ENCODE peak calls at places on chromosomes 1 and 21, in five cellular contexts. I is HEK293T, R is K562, A is GM12878, F is HepG2. D is an unnamed sample.

GRCh38 chr1:150322310-150322709 is 977 bp downstream of the PRPF3 start:
- DNase-seq in I (no peak), R (no peak), A (no peak), F (peak), D (no peak)

GRCh38 chr21:33228455-33228854 is 1.3 kb upstream of the IFNAR2 start:
- DNase-seq in I (no peak), R (no peak), A (no peak), F (no peak), D (no peak)

GRCh38 chr1:65393345-65393744 is 27.1 kb upstream of the LEPR start:
- DNase-seq in I (no peak), R (peak), A (peak), F (no peak), D (no peak)

GRCh38 chr1:205936846-205937707 is 6.2 kb downstream of the SLC26A9 start:
- DNase-seq in I (no peak), R (no peak), A (no peak), F (peak), D (no peak)

GRCh38 chr1:109901508-109902145 is 9.0 kb upstream of the CSF1 start:
- DNase-seq in I (peak), R (peak), A (no peak), F (peak), D (no peak)

GRCh38 chr1:217948741-217949140 is 317.6 kb downstream of the SPATA17 start:
- DNase-seq in I (no peak), R (no peak), A (no peak), F (no peak), D (no peak)

GRCh38 chr1:227845115-227845389 is 29.6 kb downstream of the PRSS38 start:
- DNase-seq in I (no peak), R (no peak), A (no peak), F (no peak), D (no peak)

GRCh38 chr21:17542371-17542992 is 29.6 kb downstream of the CXADR start:
- DNase-seq in I (no peak), R (no peak), A (no peak), F (peak), D (peak)

GRCh38 chr1:185315364-185316108 is 1.5 kb downstream of the IVNS1ABP start:
- DNase-seq in I (no peak), R (peak), A (peak), F (peak), D (no peak)

GRCh38 chr1:172719694-172720138 is 60.8 kb downstream of the FASLG start:
- DNase-seq in I (peak), R (peak), A (no peak), F (peak), D (peak)

GRCh38 chr1:44318097-44319088 is 36.7 kb downstream of the ERI3 start:
- DNase-seq in I (peak), R (peak), A (no peak), F (peak), D (peak)

GRCh38 chr21:37783016-37783415 is 133.2 kb downstream of the KCNJ6 start:
- DNase-seq in I (no peak), R (no peak), A (no peak), F (no peak), D (no peak)

GRCh38 chr1:110112656-110113055 is 413 bp downstream of the UBL4B start:
- DNase-seq in I (no peak), R (no peak), A (no peak), F (no peak), D (no peak)

GRCh38 chr1:213340593-213340992 is 289.6 kb downstream of the RPS6KC1 start:
- DNase-seq in I (no peak), R (no peak), A (no peak), F (peak), D (no peak)

GRCh38 chr1:48026275-48026674 is 29.1 kb upstream of the TRABD2B start:
- DNase-seq in I (no peak), R (no peak), A (no peak), F (no peak), D (no peak)

GRCh38 chr1:6259491-6260362 is 1.2 kb downstream of the GPR153 start:
- DNase-seq in I (peak), R (peak), A (no peak), F (peak), D (peak)

GRCh38 chr1:6414443-6414844 is 5.3 kb downstream of the HES2 start:
- DNase-seq in I (peak), R (peak), A (peak), F (peak), D (peak)

GRCh38 chr1:221735976-221736375 is 5.9 kb downstream of the DUSP10 start:
- DNase-seq in I (no peak), R (no peak), A (no peak), F (no peak), D (no peak)

GRCh38 chr21:38770660-38771059 is 35.1 kb upstream of the ETS2 start:
- DNase-seq in I (no peak), R (no peak), A (no peak), F (no peak), D (no peak)

GRCh38 chr21:17441370-17441769 is 71.5 kb upstream of the CXADR start:
- DNase-seq in I (no peak), R (no peak), A (no peak), F (peak), D (no peak)

GRCh38 chr21:34983680-34984086 is 65.4 kb downstream of the RUNX1 start:
- DNase-seq in I (no peak), R (peak), A (no peak), F (no peak), D (no peak)

GRCh38 chr1:22263359-22263758 is 120.5 kb upstream of the WNT4 start:
- DNase-seq in I (no peak), R (no peak), A (no peak), F (no peak), D (no peak)

DNA sequence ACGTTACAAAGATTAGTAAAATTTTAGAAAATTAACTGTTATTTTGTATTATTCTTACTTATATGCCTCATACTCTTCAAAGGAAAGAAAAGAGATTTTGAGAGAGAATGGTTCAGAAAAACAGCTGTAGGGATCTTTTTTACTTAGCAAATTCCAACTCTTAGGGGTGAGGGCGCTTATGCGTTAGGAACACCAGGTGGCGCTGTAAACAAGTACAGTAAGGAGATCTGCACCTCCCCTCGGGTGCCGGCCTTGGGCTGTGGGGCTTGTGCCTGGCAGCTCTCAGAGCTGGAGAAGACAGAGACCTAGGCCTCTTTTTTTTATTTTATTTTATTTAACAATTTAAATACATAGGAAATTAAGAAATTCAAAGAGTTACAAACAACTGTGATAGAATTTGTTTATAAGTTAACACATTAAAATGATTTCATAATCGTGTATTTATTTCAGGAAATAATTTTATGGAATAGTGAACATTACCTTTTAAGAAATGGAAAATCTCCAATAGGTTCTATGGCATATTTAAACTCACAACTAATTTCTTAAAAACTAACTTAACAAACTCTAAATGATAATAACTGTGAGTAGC is 32.6 kb downstream of the UTP25 start:
- DNase-seq in I (peak), R (peak), A (no peak), F (peak), D (peak)
- TF ChIP-seq FOXM1 in I (no peak), R (no peak), A (no peak), F (no peak), D (peak)

DNA sequence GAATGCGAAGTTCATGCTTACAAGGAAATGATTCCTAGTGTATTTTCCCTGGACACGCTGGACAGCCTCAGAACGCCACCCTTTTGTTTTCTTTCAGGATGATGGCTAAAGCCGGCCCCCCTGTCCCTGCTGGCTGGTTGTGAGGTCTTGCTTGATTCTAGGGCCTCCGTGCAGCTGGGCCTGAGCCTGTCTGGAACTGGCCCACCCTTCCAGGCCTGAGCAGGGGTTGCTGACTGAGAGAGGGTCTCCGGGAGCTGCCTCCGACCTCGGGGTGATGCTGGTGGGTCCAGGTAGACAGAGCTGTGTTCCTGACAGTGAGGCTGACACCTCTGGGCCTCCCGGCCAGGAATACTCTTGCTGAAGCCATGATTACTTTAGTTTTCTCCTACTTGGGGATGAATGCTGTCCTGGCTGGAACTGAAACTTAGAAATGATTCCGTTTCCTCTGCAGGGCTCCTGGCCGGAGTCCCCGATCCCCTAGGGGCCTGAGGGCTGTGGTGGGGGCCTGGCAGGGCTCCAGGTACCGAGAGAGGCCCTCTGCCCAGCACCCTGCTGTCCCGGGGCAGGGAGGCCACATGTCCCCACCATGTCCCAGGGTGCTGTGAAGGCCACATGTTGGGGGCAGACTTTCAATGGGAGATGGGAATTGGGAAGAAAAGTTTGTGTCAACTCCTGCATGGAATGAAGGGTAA is 38.0 kb downstream of the MORN1 start:
- DNase-seq in I (no peak), R (no peak), A (no peak), F (no peak), D (no peak)
- TF ChIP-seq FOXM1 in I (no peak), R (no peak), A (no peak), F (no peak), D (no peak)

DNA sequence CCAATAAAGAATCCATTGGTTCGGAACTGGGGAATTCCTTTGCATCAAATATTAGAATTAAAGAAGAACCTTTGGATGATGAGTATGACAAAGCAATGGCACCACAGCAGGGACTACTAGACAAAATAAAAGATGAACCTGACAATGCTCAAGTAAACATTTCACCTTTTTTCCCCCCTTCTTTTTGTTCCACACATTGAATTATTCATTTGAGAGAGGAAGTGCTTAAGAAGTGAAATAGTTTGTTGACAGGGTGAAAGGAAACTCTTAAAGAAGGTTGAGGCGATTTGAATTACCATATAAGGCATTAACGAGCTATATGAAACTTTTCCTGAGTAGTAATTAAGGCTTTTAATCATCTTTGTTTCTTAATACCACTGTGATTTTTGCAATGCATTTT is 93.1 kb downstream of the ZMYM4 start:
- DNase-seq in I (no peak), R (no peak), A (no peak), F (no peak), D (no peak)
- TF ChIP-seq FOXM1 in I (no peak), R (no peak), A (no peak), F (no peak), D (no peak)

GRCh38 chr1:20887269-20887668 is 100.2 kb upstream of the HP1BP3 start:
- DNase-seq in I (no peak), R (no peak), A (no peak), F (no peak), D (no peak)

GRCh38 chr1:20882837-20883236 is 95.7 kb upstream of the HP1BP3 start:
- DNase-seq in I (no peak), R (no peak), A (no peak), F (no peak), D (no peak)

GRCh38 chr1:20883766-20884165 is 96.7 kb upstream of the HP1BP3 start:
- DNase-seq in I (no peak), R (no peak), A (no peak), F (no peak), D (no peak)

GRCh38 chr1:20885121-20885520 is 98.0 kb upstream of the HP1BP3 start:
- DNase-seq in I (no peak), R (no peak), A (no peak), F (no peak), D (no peak)

DNA sequence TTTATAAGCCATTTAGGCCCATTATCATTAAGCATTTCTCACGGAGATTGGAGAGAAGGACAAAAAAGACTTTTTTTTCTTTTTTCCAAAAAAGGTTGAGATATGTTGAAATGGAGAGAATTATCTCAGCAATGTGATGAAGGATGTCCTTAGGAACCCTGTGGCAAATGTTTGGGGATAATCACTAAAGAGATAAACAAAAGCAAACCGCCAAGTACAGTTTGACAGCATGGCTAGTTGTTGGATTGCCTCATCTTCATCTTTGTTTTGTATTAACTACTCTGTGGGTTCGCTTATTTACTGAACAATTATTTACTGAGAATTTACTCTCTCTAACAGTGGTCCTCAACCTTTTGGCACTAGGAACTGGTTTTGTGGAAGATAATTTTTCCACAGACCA is 97.4 kb upstream of the HP1BP3 start:
- DNase-seq in I (no peak), R (no peak), A (no peak), F (no peak), D (no peak)
- TF ChIP-seq FOXM1 in I (no peak), R (no peak), A (no peak), F (no peak), D (no peak)

DNA sequence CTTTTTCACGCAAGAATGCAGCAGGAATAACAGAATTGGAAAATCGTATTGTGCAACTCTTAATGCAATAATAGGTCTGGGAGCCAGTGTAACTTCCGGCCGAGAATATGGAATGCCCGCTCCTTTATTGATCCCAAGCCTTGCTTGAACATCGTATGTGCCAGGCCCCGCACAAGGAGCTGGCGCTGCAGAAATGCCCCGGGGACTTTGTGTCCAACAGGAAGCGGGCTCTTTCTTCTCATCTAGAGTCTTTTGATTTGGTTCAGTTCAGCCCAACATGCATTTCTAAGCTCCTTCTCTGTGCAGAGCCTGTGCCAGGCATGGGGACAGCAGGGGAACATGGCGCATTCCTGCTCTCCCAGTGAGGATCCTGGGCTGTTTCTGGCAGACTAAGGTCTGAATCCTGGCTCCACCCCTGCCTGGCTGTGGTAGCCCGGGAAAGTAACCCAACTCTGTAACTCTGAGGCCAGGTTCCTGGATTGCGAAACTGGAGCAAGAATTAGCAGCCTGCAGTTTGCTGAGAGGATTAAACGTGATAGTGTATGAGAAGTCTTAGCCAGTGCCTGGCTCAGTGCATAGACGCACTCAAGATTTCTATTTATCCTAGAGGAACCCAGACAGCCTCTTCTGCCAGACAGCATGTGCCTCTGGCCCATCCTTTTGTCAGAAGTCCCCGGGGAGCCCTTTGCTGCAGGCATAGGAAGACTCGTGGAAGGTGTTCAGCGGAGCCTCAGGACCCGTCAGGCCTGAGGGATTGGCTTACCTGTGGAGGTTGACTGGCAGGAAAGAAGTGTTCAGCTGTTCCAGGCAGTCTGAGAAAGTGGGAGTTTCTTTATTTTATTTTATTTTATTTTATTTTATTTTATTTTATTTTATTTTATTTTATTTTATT is 994 bp upstream of the CDCP2 start:
- DNase-seq in I (peak), R (no peak), A (no peak), F (peak), D (no peak)
- TF ChIP-seq FOXM1 in I (no peak), R (no peak), A (no peak), F (no peak), D (no peak)

GRCh38 chr1:201906336-201906735 is 17.6 kb downstream of the SHISA4 start:
- DNase-seq in I (no peak), R (no peak), A (no peak), F (no peak), D (no peak)
- TF ChIP-seq FOXM1 in I (no peak), R (no peak), A (no peak), F (no peak), D (no peak)

GRCh38 chr1:169929210-169929526 is 35.5 kb upstream of the SCYL3 start:
- DNase-seq in I (no peak), R (no peak), A (no peak), F (no peak), D (no peak)

GRCh38 chr1:169924829-169925228 is 31.1 kb upstream of the SCYL3 start:
- DNase-seq in I (no peak), R (no peak), A (no peak), F (no peak), D (no peak)

GRCh38 chr1:169924063-169924462 is 30.4 kb upstream of the SCYL3 start:
- DNase-seq in I (no peak), R (no peak), A (no peak), F (no peak), D (no peak)

GRCh38 chr1:169928438-169929209 is 34.9 kb upstream of the SCYL3 start:
- DNase-seq in I (peak), R (peak), A (no peak), F (peak), D (peak)

DNA sequence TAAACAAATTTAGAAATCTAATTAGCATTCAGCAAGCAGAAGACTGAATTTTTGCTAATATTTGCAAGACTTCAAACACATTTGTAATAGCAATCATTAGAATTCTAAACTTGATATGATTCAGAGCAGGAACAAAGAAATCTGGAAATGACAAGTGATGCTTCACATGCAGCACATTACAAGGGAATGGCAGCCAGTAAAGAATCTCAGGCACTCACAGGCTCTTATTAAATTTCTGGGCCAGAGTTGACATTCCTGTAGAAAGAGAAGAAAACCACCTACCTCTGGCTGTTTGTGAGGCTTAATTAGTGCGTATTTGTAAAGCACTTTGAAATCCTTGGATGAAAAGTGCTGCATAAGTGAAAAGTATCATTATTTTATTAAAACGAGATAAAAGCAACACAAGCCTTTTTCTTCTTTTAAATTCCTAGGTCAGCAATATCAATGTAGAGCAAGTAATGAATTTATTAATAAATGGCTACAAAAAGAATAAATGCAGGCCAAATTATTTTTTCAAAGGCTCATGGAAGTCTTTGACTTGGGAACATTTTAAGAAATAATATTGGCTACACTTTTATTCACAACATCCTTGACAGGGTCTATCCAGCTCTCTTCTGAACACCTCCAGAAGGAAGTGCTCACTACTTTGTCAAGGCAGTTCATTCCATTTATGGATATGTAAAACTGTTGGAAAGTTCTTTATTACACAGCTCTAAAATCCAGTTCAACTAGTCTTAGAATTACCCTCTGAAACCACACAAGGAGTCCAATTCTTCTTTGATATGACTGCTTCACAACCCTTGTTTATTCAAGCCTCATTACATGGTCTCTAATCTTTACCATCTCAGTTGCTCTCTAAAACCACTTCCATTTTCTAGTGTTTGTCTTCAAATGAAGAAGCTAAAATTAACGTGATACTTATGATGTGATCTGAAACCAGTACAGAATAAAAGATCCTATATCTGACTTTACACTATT is 32.1 kb upstream of the SCYL3 start:
- DNase-seq in I (no peak), R (no peak), A (peak), F (no peak), D (no peak)
- TF ChIP-seq FOXM1 in I (no peak), R (no peak), A (no peak), F (no peak), D (no peak)

GRCh38 chr21:45590726-45591618 is 48.7 kb upstream of the SLC19A1 start:
- DNase-seq in I (no peak), R (peak), A (peak), F (no peak), D (no peak)
- TF ChIP-seq FOXM1 in I (no peak), R (no peak), A (no peak), F (no peak), D (no peak)

DNA sequence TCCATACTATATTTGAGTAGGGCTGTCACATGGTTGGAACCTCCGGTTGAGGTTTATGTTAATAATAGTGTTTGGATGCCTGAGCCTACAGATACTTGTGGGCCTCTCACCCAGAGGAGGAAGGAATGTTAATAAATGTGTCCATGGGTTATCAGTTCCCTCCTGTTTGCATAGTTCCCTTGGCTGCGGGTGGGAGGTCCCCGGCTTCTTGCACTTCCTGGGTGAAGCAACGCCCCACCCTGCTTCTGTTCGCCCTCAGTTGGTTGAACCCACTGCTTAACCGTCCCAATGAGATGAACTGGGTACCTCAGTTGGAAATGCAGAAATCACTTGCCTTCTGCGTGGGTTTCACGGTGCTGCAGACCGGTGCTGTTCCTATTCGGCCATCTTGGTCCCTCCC is 23.6 kb upstream of the GBP1 start:
- DNase-seq in I (no peak), R (peak), A (no peak), F (peak), D (no peak)
- TF ChIP-seq FOXM1 in I (no peak), R (no peak), A (no peak), F (no peak), D (no peak)

D was measured in SK-N-SH.